ENCODE peak calls at places on chromosome 12, in ten cellular contexts. G, B, H, K, W, Y, A, R, O and X are unnamed samples. For H3K9me3, the result is how much of the 10 kb centered on the place peaks cover.

GRCh38 chr12:131226345-131227265 is 272.9 kb downstream of the ADGRD1 start:
- DNase-seq in A (no peak), O (no peak), W (no peak), G (no peak), Y (no peak), K (no peak), H (no peak), B (no peak), R (no peak), X (no peak)

GRCh38 chr12:117158096-117158495 is 32.2 kb downstream of the FBXO21 start:
- DNase-seq in W (no peak), K (no peak), R (no peak), Y (no peak), B (no peak), A (no peak), O (no peak), H (no peak), G (no peak), X (no peak)

GRCh38 chr12:31574803-31575573 is 15.9 kb downstream of the DENND5B start:
- DNase-seq in K (no peak), A (no peak), W (no peak), R (peak), H (no peak), Y (peak), B (peak), G (no peak), O (no peak), X (no peak)

GRCh38 chr12:110253176-110253575 is 27.9 kb upstream of the ATP2A2 start:
- DNase-seq in Y (no peak), O (peak), H (no peak), R (no peak), K (no peak), A (no peak), B (peak), W (no peak), G (no peak), X (no peak)

GRCh38 chr12:105386431-105386830 is 55.9 kb downstream of the C12orf75 start:
- DNase-seq in Y (no peak), H (no peak), A (no peak), R (no peak), B (no peak), K (no peak), W (no peak), O (no peak), G (no peak), X (no peak)

GRCh38 chr12:1398673-1399072 is 195.7 kb downstream of the FBXL14 start:
- DNase-seq in B (peak), K (no peak), Y (no peak), G (no peak), A (no peak), H (peak), O (no peak), R (no peak), W (no peak), X (no peak)

GRCh38 chr12:113298861-113299545 is 35.9 kb downstream of the SLC8B1 start:
- DNase-seq in R (no peak), B (peak), O (peak), Y (no peak), G (no peak), W (no peak), H (no peak), A (no peak), K (no peak), X (no peak)

GRCh38 chr12:99522456-99522855 is 125.1 kb upstream of the GARIN6 start:
- DNase-seq in W (no peak), A (no peak), Y (no peak), G (no peak), O (no peak), H (peak), K (no peak), R (no peak), B (no peak), X (no peak)

GRCh38 chr12:89167986-89168385 is 184.3 kb downstream of the DUSP6 start:
- DNase-seq in K (no peak), B (no peak), G (no peak), O (no peak), A (no peak), Y (no peak), H (no peak), W (no peak), R (no peak), X (no peak)

GRCh38 chr12:26987634-26988424 is 26.4 kb downstream of the TM7SF3 start:
- DNase-seq in R (no peak), B (no peak), Y (no peak), K (no peak), W (no peak), G (no peak), A (no peak), O (no peak), H (peak), X (no peak)

GRCh38 chr12:49888461-49889151 is 15.1 kb downstream of the FAIM2 start:
- DNase-seq in W (no peak), A (peak), K (no peak), B (no peak), G (no peak), Y (no peak), O (no peak), R (no peak), H (peak), X (no peak)

GRCh38 chr12:85733441-85733840 is 102.8 kb downstream of the RASSF9 start:
- DNase-seq in B (peak), A (no peak), K (no peak), Y (no peak), O (no peak), H (peak), W (no peak), R (no peak), G (no peak), X (no peak)

GRCh38 chr12:75704664-75705063 is 193.3 kb upstream of the KRR1 start:
- DNase-seq in Y (no peak), R (no peak), K (no peak), W (no peak), G (no peak), A (no peak), O (peak), H (no peak), B (no peak), X (no peak)

GRCh38 chr12:68977335-68977734 is 44.4 kb upstream of the CPM start:
- DNase-seq in O (no peak), H (no peak), G (no peak), A (no peak), W (no peak), B (no peak), Y (no peak), R (no peak), K (no peak), X (no peak)

GRCh38 chr12:18462437-18462836 is 201.1 kb downstream of the PIK3C2G start:
- DNase-seq in B (peak), R (no peak), W (no peak), G (no peak), O (no peak), A (no peak), H (peak), K (no peak), Y (no peak), X (no peak)

GRCh38 chr12:94109154-94109553 is 39.2 kb upstream of the PLXNC1 start:
- DNase-seq in R (no peak), A (peak), B (peak), W (no peak), Y (no peak), G (no peak), K (no peak), O (no peak), H (no peak), X (no peak)

GRCh38 chr12:110639336-110640178 is 25.6 kb downstream of the TCTN1 start:
- DNase-seq in K (no peak), W (no peak), G (no peak), R (no peak), B (peak), H (peak), A (no peak), Y (no peak), O (no peak), X (no peak)

GRCh38 chr12:106903241-106903950 is 52.3 kb upstream of the TMEM263 start:
- DNase-seq in G (peak), A (peak), R (peak), K (peak), O (peak), H (peak), W (peak), Y (peak), B (peak), X (peak)

GRCh38 chr12:12425616-12426015 is 68.7 kb downstream of the BORCS5 start:
- DNase-seq in Y (no peak), G (no peak), H (no peak), A (no peak), K (no peak), B (peak), O (no peak), W (no peak), R (no peak), X (no peak)

GRCh38 chr12:6200266-6201198 is at the start of gene CD9:
- DNase-seq in H (peak), O (peak), R (peak), G (peak), Y (no peak), A (peak), B (peak), W (peak), K (peak), X (peak)

GRCh38 chr12:131836193-131836592 is 8.0 kb downstream of the MMP17 start:
- DNase-seq in A (peak), R (no peak), G (no peak), K (no peak), B (peak), O (no peak), W (no peak), H (peak), Y (no peak), X (no peak)

GRCh38 chr12:74624206-74624605 is 86.6 kb downstream of the ATXN7L3B start:
- DNase-seq in H (no peak), A (no peak), Y (no peak), W (no peak), K (no peak), G (no peak), B (no peak), R (no peak), O (no peak), X (no peak)

GRCh38 chr12:75774309-75775052 is 257.1 kb downstream of the PHLDA1 start:
- DNase-seq in W (no peak), G (no peak), O (no peak), H (no peak), K (no peak), Y (no peak), B (peak), R (no peak), A (no peak), X (no peak)

GRCh38 chr12:12723147-12723680 is 6.0 kb downstream of the CDKN1B start:
- DNase-seq in B (no peak), H (peak), R (no peak), O (no peak), Y (no peak), W (no peak), G (no peak), K (no peak), A (no peak), X (no peak)

GRCh38 chr12:93819048-93819491 is 141.9 kb downstream of the CRADD start:
- DNase-seq in H (no peak), R (no peak), B (peak), K (no peak), O (no peak), Y (no peak), W (peak), A (no peak), G (no peak), X (no peak)

GRCh38 chr12:42725839-42726238 is 136.3 kb upstream of the PRICKLE1 start:
- DNase-seq in A (no peak), B (peak), G (no peak), H (peak), W (no peak), Y (no peak), R (no peak), O (no peak), K (no peak), X (no peak)

GRCh38 chr12:82696543-82696942 is 9.8 kb downstream of the TMTC2 start:
- DNase-seq in R (no peak), G (no peak), Y (no peak), A (no peak), K (no peak), W (no peak), H (no peak), O (no peak), B (no peak), X (no peak)

GRCh38 chr12:1560704-1561103 is 33.7 kb downstream of the FBXL14 start:
- DNase-seq in O (no peak), W (no peak), H (no peak), Y (no peak), B (no peak), G (no peak), R (no peak), A (no peak), K (no peak), X (no peak)

GRCh38 chr12:110048242-110049027 is at the start of gene C12orf76:
- DNase-seq in O (peak), A (peak), H (peak), W (peak), Y (peak), B (peak), R (peak), K (peak), G (peak), X (peak)

GRCh38 chr12:109549613-109550309 is 23.5 kb downstream of the MMAB start:
- DNase-seq in Y (no peak), R (peak), B (no peak), W (no peak), K (no peak), O (no peak), G (no peak), A (no peak), H (no peak), X (no peak)

GRCh38 chr12:93763746-93764147 is 86.6 kb downstream of the CRADD start:
- DNase-seq in B (no peak), H (peak), W (no peak), Y (no peak), A (no peak), K (no peak), R (peak), O (no peak), G (no peak), X (no peak)

DNA sequence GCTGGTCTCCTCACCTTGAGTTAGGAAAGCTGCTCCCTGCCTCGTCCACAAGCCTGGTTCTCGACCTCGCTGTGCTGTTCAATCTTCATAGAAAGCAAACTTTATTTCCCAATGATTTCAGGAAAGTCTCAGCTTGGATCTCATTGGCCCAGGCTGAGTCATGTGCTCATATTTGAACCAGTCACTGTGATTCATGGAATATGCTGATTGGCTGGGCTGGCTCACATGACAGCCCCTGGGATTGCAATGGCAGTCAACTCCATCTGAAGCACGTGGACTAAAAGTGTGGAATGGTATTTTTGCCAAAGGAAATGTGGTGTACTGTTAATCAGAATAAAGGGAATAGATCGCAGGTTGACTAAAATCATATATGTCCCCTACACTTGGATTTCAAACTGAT is 396.6 kb downstream of the AACS start:
- DNase-seq in Y (no peak), A (no peak), O (no peak), H (no peak), K (no peak), G (no peak), R (no peak), W (no peak), B (no peak), X (no peak)
- H3K9me3 ChIP-seq in Y (under half), A (under half), O (under half), H (under half), K (under half), G (under half), R (under half), W (under half), B (under half), X (under half)

GRCh38 chr12:122086088-122086487 is 7.5 kb downstream of the MLXIP start:
- DNase-seq in O (no peak), W (no peak), K (no peak), G (no peak), R (no peak), Y (no peak), B (no peak), H (no peak), A (no peak), X (no peak)
- H3K9me3 ChIP-seq in O (under half), W (under half), K (under half), G (under half), R (under half), Y (under half), B (under half), H (under half), A (under half), X (under half)

GRCh38 chr12:46050805-46051204 is 60.4 kb upstream of the SCAF11 start:
- DNase-seq in A (no peak), R (no peak), W (no peak), O (no peak), B (no peak), H (no peak), Y (no peak), K (no peak), G (no peak), X (no peak)
- H3K9me3 ChIP-seq in A (under half), R (under half), W (under half), O (under half), B (under half), H (under half), Y (under half), K (under half), G (half or more), X (under half)

DNA sequence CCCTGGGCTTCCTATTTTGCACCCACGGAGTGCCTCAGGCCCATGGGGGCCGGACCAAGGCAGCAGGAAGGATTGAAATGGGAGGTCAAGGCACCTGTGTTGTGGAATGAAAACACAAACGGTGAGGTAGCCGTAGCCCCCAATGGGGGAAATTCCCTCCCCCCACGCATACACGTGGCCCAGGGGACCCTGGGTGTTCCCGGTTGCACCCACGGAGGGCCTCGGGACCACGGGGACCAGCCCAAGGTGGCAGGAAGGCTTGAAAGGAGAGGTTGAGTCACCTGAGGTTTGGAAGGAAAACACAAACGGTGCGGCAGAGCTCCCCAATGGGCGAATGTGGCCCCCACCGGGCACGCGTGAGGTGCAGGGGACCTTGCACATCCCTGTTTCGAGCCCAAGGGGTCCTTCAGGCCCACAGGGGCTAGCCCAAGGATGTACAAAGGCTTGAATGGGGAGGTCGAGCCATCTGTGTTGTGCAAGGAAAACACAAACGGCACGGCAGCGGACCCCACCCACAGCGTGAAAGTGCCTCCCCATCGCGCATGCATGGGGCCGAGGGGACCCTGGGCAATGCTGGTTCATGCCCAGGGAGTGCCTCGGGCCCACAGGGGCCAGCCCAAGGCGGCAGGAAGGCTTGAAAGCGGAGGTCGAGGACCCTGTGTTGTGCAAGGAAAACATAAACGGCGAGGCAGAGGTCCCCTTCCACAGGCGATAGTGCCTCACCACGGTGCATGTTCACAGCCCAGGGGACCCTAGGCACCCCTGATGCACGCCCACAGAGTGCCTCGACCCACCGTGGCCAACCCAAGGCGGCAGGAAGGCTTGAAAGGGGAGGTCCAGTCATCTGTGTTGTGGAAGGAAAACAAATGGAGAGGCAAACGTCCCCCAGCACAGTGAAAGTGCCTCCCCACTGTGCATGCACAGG is 376.7 kb downstream of the ALG10 start:
- DNase-seq in O (peak), B (no peak), H (no peak), R (no peak), G (no peak), A (peak), Y (no peak), W (peak), K (no peak), X (no peak)
- H3K9me3 ChIP-seq in O (under half), B (under half), H (under half), R (under half), G (under half), A (under half), Y (under half), W (half or more), K (under half), X (under half)

GRCh38 chr12:34289431-34290190 is 267.3 kb downstream of the ALG10 start:
- DNase-seq in R (no peak), W (no peak), A (no peak), Y (no peak), G (no peak), K (no peak), B (no peak), O (peak), H (no peak), X (no peak)
- H3K9me3 ChIP-seq in R (under half), W (under half), A (under half), Y (under half), G (under half), K (under half), B (under half), O (under half), H (under half), X (under half)

GRCh38 chr12:133181238-133181959 is at the start of gene ZNF268:
- DNase-seq in W (peak), Y (peak), K (peak), A (peak), H (peak), G (peak), O (peak), B (peak), R (peak), X (peak)
- H3K9me3 ChIP-seq in W (under half), Y (half or more), K (under half), A (under half), H (under half), G (half or more), O (under half), B (half or more), R (under half), X (under half)